ENCODE peak calls at places on chromosomes 4 and X, in four cellular contexts. One of them, this sample, is unnamed.

GRCh38 chrX:148146121-148146520 is 165.0 kb downstream of the FMR1NB start:
- DNase-seq in H1: no peak
- DNase-seq in GM12878: no peak
- DNase-seq in HepG2: no peak
- DNase-seq in this sample: no peak

GRCh38 chr4:7186081-7186480 is 6.3 kb upstream of the SORCS2 start:
- DNase-seq in H1: no peak
- DNase-seq in GM12878: no peak
- DNase-seq in HepG2: peak
- DNase-seq in this sample: peak

GRCh38 chr4:73740353-73740778 is at the start of gene CXCL8:
- DNase-seq in H1: no peak
- DNase-seq in GM12878: no peak
- DNase-seq in HepG2: peak
- DNase-seq in this sample: no peak

GRCh38 chr4:152644130-152644529 is 35.7 kb downstream of the TMEM154 start:
- DNase-seq in H1: no peak
- DNase-seq in GM12878: no peak
- DNase-seq in HepG2: no peak
- DNase-seq in this sample: peak

GRCh38 chr4:153409412-153409811 is 56.7 kb upstream of the TMEM131L start:
- DNase-seq in H1: no peak
- DNase-seq in GM12878: no peak
- DNase-seq in HepG2: no peak
- DNase-seq in this sample: no peak

GRCh38 chrX:67545772-67546495 is 2.1 kb downstream of the AR start:
- DNase-seq in H1: peak
- DNase-seq in GM12878: no peak
- DNase-seq in HepG2: no peak
- DNase-seq in this sample: peak

GRCh38 chr4:3408793-3409330 is 32.9 kb upstream of the HGFAC start:
- DNase-seq in H1: no peak
- DNase-seq in GM12878: no peak
- DNase-seq in HepG2: no peak
- DNase-seq in this sample: peak

GRCh38 chrX:97401586-97402101 is 517.9 kb downstream of the RPA4 start:
- DNase-seq in H1: no peak
- DNase-seq in GM12878: no peak
- DNase-seq in HepG2: no peak
- DNase-seq in this sample: no peak

GRCh38 chr4:186617921-186618320 is 62.6 kb upstream of the MTNR1A start:
- DNase-seq in H1: no peak
- DNase-seq in GM12878: no peak
- DNase-seq in HepG2: no peak
- DNase-seq in this sample: no peak

GRCh38 chr4:27084685-27085356 is 224.2 kb downstream of the STIM2 start:
- DNase-seq in H1: peak
- DNase-seq in GM12878: no peak
- DNase-seq in HepG2: no peak
- DNase-seq in this sample: peak

GRCh38 chr4:74624351-74625151 is 169.8 kb downstream of the BTC start:
- DNase-seq in H1: no peak
- DNase-seq in GM12878: no peak
- DNase-seq in HepG2: peak
- DNase-seq in this sample: no peak

GRCh38 chr4:168039593-168039992 is 52.7 kb upstream of the ANXA10 start:
- DNase-seq in H1: no peak
- DNase-seq in GM12878: no peak
- DNase-seq in HepG2: no peak
- DNase-seq in this sample: no peak
- TF ChIP-seq TCF12 in H1: no peak
- TF ChIP-seq TCF12 in GM12878: no peak
- TF ChIP-seq TCF12 in HepG2: no peak
- TF ChIP-seq TCF12 in this sample: no peak

GRCh38 chr4:96260071-96260682 is 420.3 kb downstream of the PDHA2 start:
- DNase-seq in H1: no peak
- DNase-seq in GM12878: no peak
- DNase-seq in HepG2: no peak
- DNase-seq in this sample: no peak
- TF ChIP-seq MAX in H1: no peak
- TF ChIP-seq MAX in GM12878: no peak
- TF ChIP-seq MAX in HepG2: no peak
- TF ChIP-seq MAX in this sample: no peak

GRCh38 chrX:19912-20571 is 261.1 kb upstream of the PLCXD1 start:
- DNase-seq in H1: peak
- DNase-seq in GM12878: no peak
- DNase-seq in HepG2: peak
- DNase-seq in this sample: peak
- TF ChIP-seq TCF12 in H1: no peak
- TF ChIP-seq TCF12 in GM12878: no peak
- TF ChIP-seq TCF12 in HepG2: no peak
- TF ChIP-seq TCF12 in this sample: no peak

DNA sequence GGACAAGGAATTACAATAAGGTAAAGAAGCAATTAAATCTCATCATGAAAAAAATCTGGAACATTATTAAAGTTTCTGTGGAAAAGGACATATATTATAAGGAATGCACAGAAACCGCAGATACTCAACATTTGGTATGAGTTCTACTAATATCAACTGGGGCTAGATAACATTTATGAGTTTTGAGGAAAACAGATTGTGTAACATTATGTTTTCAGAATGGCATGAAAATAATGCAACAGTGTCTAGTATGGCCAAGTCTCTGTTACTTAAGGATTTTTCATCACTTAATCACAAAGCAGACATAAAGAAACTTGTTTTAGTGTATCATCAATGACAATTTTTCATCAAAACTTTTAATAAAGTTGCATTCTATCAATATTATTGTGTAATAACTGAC is 785.0 kb downstream of the GLUD2 start:
- DNase-seq in H1: no peak
- DNase-seq in GM12878: no peak
- DNase-seq in HepG2: no peak
- DNase-seq in this sample: no peak
- TF ChIP-seq MAX in H1: no peak
- TF ChIP-seq MAX in GM12878: no peak
- TF ChIP-seq MAX in HepG2: no peak
- TF ChIP-seq MAX in this sample: no peak

GRCh38 chr4:112060212-112060611 is 85.0 kb upstream of the FAM241A start:
- DNase-seq in H1: no peak
- DNase-seq in GM12878: no peak
- DNase-seq in HepG2: peak
- DNase-seq in this sample: peak
- TF ChIP-seq TCF12 in H1: no peak
- TF ChIP-seq TCF12 in GM12878: no peak
- TF ChIP-seq TCF12 in HepG2: no peak
- TF ChIP-seq TCF12 in this sample: no peak

GRCh38 chr4:1221155-1221870 is 27.6 kb downstream of the CTBP1 start:
- DNase-seq in H1: no peak
- DNase-seq in GM12878: no peak
- DNase-seq in HepG2: no peak
- DNase-seq in this sample: no peak
- TF ChIP-seq MAX in H1: no peak
- TF ChIP-seq MAX in GM12878: no peak
- TF ChIP-seq MAX in HepG2: no peak
- TF ChIP-seq MAX in this sample: no peak

This sample was measured in SK-N-SH.